ENCODE peak calls at places on chromosome X, in ten cellular contexts. W is astrocyte of the hippocampus; C is AG08396; Z is gastrocnemius medialis; O is caudate nucleus; K is naive thymus-derived CD8-positive, alpha-beta T cell; V is body of pancreas; X is endothelial cell of umbilical vein; S is H9; N is NB4. B is an unnamed sample.

GRCh38 chrX:97320305-97320704 is 436.6 kb downstream of the RPA4 start:
- DNase-seq in X (no peak), V (no peak), O (no peak), W (no peak), K (no peak), C (no peak), S (no peak), N (no peak), Z (no peak), B (no peak)

GRCh38 chrX:7318246-7318645 is 170.3 kb upstream of the PUDP start:
- DNase-seq in S (no peak), N (no peak), W (no peak), V (no peak), O (no peak), X (no peak), Z (no peak), C (no peak), K (no peak), B (no peak)

GRCh38 chrX:135981662-135982061 is 3.6 kb upstream of the SLC9A6 start:
- DNase-seq in O (no peak), K (no peak), W (no peak), V (no peak), Z (no peak), N (no peak), C (no peak), S (no peak), X (no peak), B (no peak)

GRCh38 chrX:29143756-29144155 is 556.5 kb downstream of the IL1RAPL1 start:
- DNase-seq in C (no peak), N (no peak), O (no peak), W (no peak), X (peak), Z (no peak), K (no peak), V (no peak), S (no peak), B (no peak)

GRCh38 chrX:11470231-11470630 is 177.0 kb downstream of the AMELX start:
- DNase-seq in N (no peak), C (peak), O (no peak), W (peak), K (no peak), Z (no peak), V (no peak), X (peak), S (no peak), B (no peak)

GRCh38 chrX:132716006-132716405 is 227.2 kb upstream of the MBNL3 start:
- DNase-seq in W (no peak), V (no peak), S (no peak), K (no peak), N (no peak), O (no peak), X (peak), C (no peak), Z (no peak), B (no peak)

GRCh38 chrX:71922697-71923096 is 12.1 kb downstream of the NHSL2 start:
- DNase-seq in S (no peak), K (no peak), V (no peak), O (no peak), N (no peak), W (no peak), X (no peak), C (no peak), Z (no peak), B (no peak)

GRCh38 chrX:127300511-127300910 is 481.0 kb downstream of the PRR32 start:
- DNase-seq in K (no peak), O (no peak), V (no peak), X (no peak), Z (no peak), C (no peak), W (no peak), N (no peak), S (no peak), B (no peak)

GRCh38 chrX:6159468-6159867 is 69.2 kb downstream of the NLGN4X start:
- DNase-seq in X (no peak), O (no peak), Z (no peak), K (no peak), C (no peak), W (peak), N (no peak), V (no peak), S (no peak), B (no peak)

GRCh38 chrX:110420771-110421498 is 62.3 kb downstream of the RTL9 start:
- DNase-seq in V (no peak), W (no peak), Z (no peak), O (peak), K (no peak), N (peak), X (no peak), S (no peak), C (no peak), B (no peak)

B was measured in activated CD4-positive, alpha-beta T cell treated with anti-CD3 and anti-CD28 coated beads, Interleukin-2, amount 50 U/mL, for 1 hour.